ENCODE peak calls at places on chromosomes 13 and 19, in ten cellular contexts. J, H, D, B, E, O, F, X, S and G are unnamed samples.

GRCh38 chr19:18898533-18899408 is 2.8 kb upstream of the CERS1 start:
- DNase-seq in H (no peak), F (no peak), D (no peak), B (no peak), S (peak; percentile 93), X (no peak), J (no peak), E (no peak), O (no peak), G (no peak)

GRCh38 chr13:108269601-108270328 is at the start of gene TNFSF13B:
- DNase-seq in J (no peak), S (peak; percentile 37), O (peak; percentile 62), H (peak; percentile 57), X (peak; percentile 53), F (no peak), D (peak; percentile 60), E (no peak), B (peak; percentile 30), G (peak; percentile 56)

GRCh38 chr13:77062097-77062496 is 35.1 kb upstream of the FBXL3 start:
- DNase-seq in X (no peak), B (no peak), F (no peak), O (peak; percentile 33), E (no peak), S (no peak), D (no peak), J (no peak), H (no peak), G (no peak)

GRCh38 chr19:39814595-39814994 is 19.4 kb downstream of the DYRK1B start:
- DNase-seq in F (no peak), D (no peak), E (no peak), H (no peak), B (no peak), O (no peak), S (no peak), X (no peak), J (no peak), G (no peak)

GRCh38 chr19:32012886-32013635 is 332.3 kb upstream of the ZNF507 start:
- DNase-seq in F (no peak), E (no peak), J (no peak), D (no peak), O (no peak), B (no peak), X (no peak), H (no peak), S (no peak), G (no peak)

GRCh38 chr19:4972509-4973230 is 3.8 kb downstream of the KDM4B start:
- DNase-seq in E (no peak), B (no peak), D (no peak), X (no peak), O (peak; percentile 59), S (peak; percentile 93), F (no peak), J (no peak), H (no peak), G (no peak)

GRCh38 chr13:80313668-80314278 is 27.2 kb downstream of the SPRY2 start:
- DNase-seq in F (no peak), D (no peak), X (no peak), E (no peak), B (no peak), H (no peak), O (no peak), J (no peak), S (no peak), G (no peak)

GRCh38 chr19:27964165-27964564 is 1248.8 kb downstream of the UQCRFS1 start:
- DNase-seq in O (peak; percentile 43), J (no peak), H (no peak), F (no peak), S (no peak), E (no peak), B (no peak), X (no peak), D (no peak), G (no peak)

GRCh38 chr19:44303976-44304568 is 753 bp downstream of the ZNF235 start:
- DNase-seq in D (peak; percentile 35), H (peak; percentile 12), F (no peak), S (peak; percentile 44), J (no peak), E (no peak), X (peak; percentile 16), O (no peak), B (peak; percentile 12), G (peak; percentile 7)

GRCh38 chr19:47284324-47284899 is 9.7 kb downstream of the INAFM1 start:
- DNase-seq in X (peak; percentile 67), J (peak; percentile 33), D (peak; percentile 56), S (peak; percentile 79), B (peak; percentile 57), F (no peak), E (peak; percentile 33), O (peak; percentile 80), H (no peak), G (peak; percentile 30)

DNA sequence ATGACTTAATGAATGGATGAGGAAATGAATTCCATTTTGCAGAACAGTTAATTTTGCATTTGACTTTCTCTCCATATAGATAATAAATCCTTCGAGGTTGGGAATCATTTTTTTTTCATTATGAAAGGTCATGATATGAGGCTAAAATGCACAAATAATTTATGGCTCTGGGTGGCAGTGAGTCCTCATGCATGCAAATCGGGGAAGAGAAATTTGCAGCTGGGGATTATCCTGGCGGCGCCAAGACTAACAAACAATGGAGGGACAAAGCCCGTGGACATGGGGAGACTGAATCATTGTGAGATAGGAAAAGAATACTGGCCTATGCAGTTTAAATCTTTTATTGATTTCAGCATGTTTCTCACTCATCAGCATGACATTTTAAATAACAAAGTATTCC is 102.2 kb downstream of the ERCC5 start:
- DNase-seq in J (no peak), X (no peak), S (no peak), H (no peak), E (no peak), D (no peak), B (no peak), F (no peak), O (peak; percentile 2), G (peak; percentile 30)
- TF ChIP-seq CTCF in J (no peak), X (no peak), S (no peak), H (no peak), E (no peak), D (no peak), B (no peak), F (no peak), O (no peak), G (no peak)

DNA sequence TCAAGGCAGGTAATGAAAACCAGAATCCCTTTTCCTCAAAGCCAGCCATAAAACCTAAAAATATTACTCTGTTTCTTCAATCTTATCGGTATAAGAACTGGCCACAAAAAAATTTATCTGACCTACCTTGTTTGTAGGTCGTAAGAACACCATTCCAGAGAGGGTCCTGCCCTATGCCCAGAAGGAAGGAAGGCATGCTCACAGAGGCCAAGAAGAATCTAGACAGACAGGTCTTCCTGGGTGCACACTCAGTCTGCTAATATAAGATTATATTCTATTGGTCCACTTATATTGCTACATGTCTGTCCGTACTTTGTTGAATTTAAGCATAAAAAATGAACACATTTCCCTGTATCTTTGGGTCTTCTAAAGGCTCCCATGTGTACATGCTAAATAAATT is 2136.1 kb upstream of the PCDH20 start:
- DNase-seq in J (no peak), O (no peak), D (no peak), H (no peak), B (no peak), F (no peak), S (no peak), E (no peak), X (no peak), G (no peak)
- TF ChIP-seq CTCF in J (no peak), O (no peak), D (no peak), H (no peak), B (no peak), F (no peak), S (no peak), E (no peak), X (no peak), G (no peak)

GRCh38 chr13:110816500-110816899 is 98.4 kb downstream of the ANKRD10 start:
- DNase-seq in X (no peak), J (no peak), S (peak; percentile 70), E (no peak), D (no peak), O (no peak), B (no peak), H (no peak), F (no peak), G (no peak)

GRCh38 chr13:110819203-110820014 is 95.5 kb downstream of the ANKRD10 start:
- DNase-seq in S (peak; percentile 96), D (peak; percentile 91), O (peak; percentile 72), B (peak; percentile 88), H (peak; percentile 84), X (peak; percentile 71), E (peak; percentile 72), F (no peak), J (no peak), G (peak; percentile 90)

GRCh38 chr13:110818747-110819146 is 96.1 kb downstream of the ANKRD10 start:
- DNase-seq in B (no peak), O (no peak), J (no peak), E (no peak), D (no peak), S (no peak), H (no peak), F (no peak), X (no peak), G (no peak)

GRCh38 chr13:110815471-110816204 is 99.2 kb downstream of the ANKRD10 start:
- DNase-seq in J (no peak), E (no peak), B (no peak), F (no peak), O (no peak), H (no peak), D (no peak), S (no peak), X (no peak), G (no peak)

GRCh38 chr13:110817143-110817542 is 97.7 kb downstream of the ANKRD10 start:
- DNase-seq in J (no peak), H (no peak), B (no peak), S (no peak), X (no peak), O (no peak), D (no peak), F (no peak), E (no peak), G (no peak)
- TF ChIP-seq CTCF in J (no peak), H (no peak), B (no peak), S (no peak), X (no peak), O (no peak), D (no peak), F (no peak), E (no peak), G (no peak)

DNA sequence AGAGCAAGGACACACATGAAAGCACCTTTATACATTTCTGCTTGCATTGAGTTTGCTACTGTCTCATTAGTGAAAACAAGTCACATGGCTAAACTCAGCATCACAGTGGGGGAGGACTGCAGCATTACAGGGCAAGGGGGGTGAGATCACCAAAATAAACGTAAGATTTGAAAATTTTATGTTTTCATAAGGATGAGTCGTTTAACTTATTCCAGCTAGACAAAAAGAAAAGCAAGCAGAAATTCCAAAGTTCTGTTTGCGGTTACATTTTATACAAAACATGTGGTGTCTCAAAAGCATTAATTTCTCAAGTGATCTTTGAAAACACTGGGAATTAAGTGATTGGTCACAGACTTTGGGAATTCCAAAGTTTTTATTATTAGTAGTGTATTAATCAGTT is 261.4 kb upstream of the RXFP2 start:
- DNase-seq in S (peak; percentile 72), O (peak; percentile 59), B (no peak), D (no peak), E (no peak), H (no peak), F (no peak), J (no peak), X (no peak), G (no peak)
- TF ChIP-seq CTCF in S (no peak), O (no peak), B (no peak), D (no peak), E (no peak), H (no peak), F (no peak), J (no peak), X (no peak), G (no peak)